ENCODE peak calls at places on chromosomes 13 and 19, in four cellular contexts. One of them, this sample, is unnamed.

GRCh38 chr13:23681253-23681652 is 111.0 kb downstream of the TNFRSF19 start:
- DNase-seq in thoracic aorta: no peak
- DNase-seq in AG04450: no peak
- DNase-seq in IMR-90: peak
- DNase-seq in this sample: peak

GRCh38 chr19:47406711-47407416 is 12.5 kb downstream of the MEIS3 start:
- DNase-seq in AG04450: no peak
- DNase-seq in thoracic aorta: no peak
- DNase-seq in IMR-90: no peak
- DNase-seq in this sample: no peak

GRCh38 chr13:75934889-75935288 is 298.8 kb downstream of the LMO7 start:
- DNase-seq in thoracic aorta: no peak
- DNase-seq in IMR-90: peak
- DNase-seq in AG04450: no peak
- DNase-seq in this sample: no peak

GRCh38 chr19:46181386-46181774 is 33.3 kb downstream of the IGFL2 start:
- DNase-seq in thoracic aorta: no peak
- DNase-seq in IMR-90: peak
- DNase-seq in AG04450: no peak
- DNase-seq in this sample: no peak

GRCh38 chr19:33273881-33274662 is 28.3 kb downstream of the CEBPA start:
- DNase-seq in thoracic aorta: peak
- DNase-seq in AG04450: peak
- DNase-seq in IMR-90: peak
- DNase-seq in this sample: peak

GRCh38 chr13:30679483-30680330 is 55.6 kb upstream of the ALOX5AP start:
- DNase-seq in AG04450: no peak
- DNase-seq in thoracic aorta: no peak
- DNase-seq in IMR-90: peak
- DNase-seq in this sample: no peak

GRCh38 chr13:24071423-24072075 is 89.0 kb upstream of the SPATA13 start:
- DNase-seq in AG04450: no peak
- DNase-seq in thoracic aorta: no peak
- DNase-seq in IMR-90: peak
- DNase-seq in this sample: no peak

GRCh38 chr13:101626925-101627555 is 174.6 kb downstream of the ITGBL1 start:
- DNase-seq in IMR-90: peak
- DNase-seq in thoracic aorta: no peak
- DNase-seq in AG04450: no peak
- DNase-seq in this sample: no peak

GRCh38 chr19:44807162-44807561 is 1.7 kb upstream of the BCAM start:
- DNase-seq in AG04450: no peak
- DNase-seq in thoracic aorta: no peak
- DNase-seq in IMR-90: no peak
- DNase-seq in this sample: no peak

GRCh38 chr13:71485913-71486312 is 381.1 kb downstream of the DACH1 start:
- DNase-seq in AG04450: no peak
- DNase-seq in thoracic aorta: no peak
- DNase-seq in IMR-90: no peak
- DNase-seq in this sample: no peak

GRCh38 chr19:407501-408440 is 1.2 kb downstream of the C2CD4C start:
- DNase-seq in thoracic aorta: no peak
- DNase-seq in IMR-90: no peak
- DNase-seq in AG04450: no peak
- DNase-seq in this sample: no peak

GRCh38 chr19:406999-407491 is 1.9 kb downstream of the C2CD4C start:
- DNase-seq in AG04450: no peak
- DNase-seq in thoracic aorta: no peak
- DNase-seq in IMR-90: no peak
- DNase-seq in this sample: no peak

GRCh38 chr19:406121-406711 is 2.7 kb downstream of the C2CD4C start:
- DNase-seq in AG04450: no peak
- DNase-seq in thoracic aorta: no peak
- DNase-seq in IMR-90: no peak
- DNase-seq in this sample: no peak

GRCh38 chr19:403221-404036 is 5.5 kb downstream of the C2CD4C start:
- DNase-seq in thoracic aorta: no peak
- DNase-seq in AG04450: no peak
- DNase-seq in IMR-90: no peak
- DNase-seq in this sample: no peak

GRCh38 chr19:405138-405965 is 3.6 kb downstream of the C2CD4C start:
- DNase-seq in thoracic aorta: no peak
- DNase-seq in IMR-90: no peak
- DNase-seq in AG04450: no peak
- DNase-seq in this sample: no peak
- TF ChIP-seq CTCF in thoracic aorta: no peak
- TF ChIP-seq CTCF in IMR-90: no peak
- TF ChIP-seq CTCF in AG04450: no peak
- TF ChIP-seq CTCF in this sample: no peak

DNA sequence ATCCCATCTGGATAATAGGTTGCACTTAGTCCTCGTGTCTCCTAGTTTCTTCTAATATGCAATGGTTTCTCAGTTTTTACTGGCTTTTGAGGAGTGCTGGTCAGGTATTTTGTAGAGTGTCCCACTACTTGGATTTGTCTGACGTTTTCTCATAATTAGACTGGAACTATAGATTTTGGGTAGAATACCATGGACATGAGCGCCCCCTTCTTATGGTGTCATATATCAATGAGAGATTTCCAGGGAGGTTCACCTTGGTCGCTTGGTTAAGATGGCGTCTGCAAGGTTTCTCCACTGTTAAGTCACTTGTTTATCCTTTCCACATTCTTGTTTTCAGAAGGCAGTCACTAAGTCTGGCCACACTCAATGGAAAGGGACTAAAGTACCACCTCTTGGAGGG is 6.7 kb downstream of the SOHLH2 start:
- DNase-seq in IMR-90: no peak
- DNase-seq in AG04450: no peak
- DNase-seq in thoracic aorta: no peak
- DNase-seq in this sample: no peak
- TF ChIP-seq CTCF in IMR-90: peak
- TF ChIP-seq CTCF in AG04450: no peak
- TF ChIP-seq CTCF in thoracic aorta: no peak
- TF ChIP-seq CTCF in this sample: no peak

GRCh38 chr13:40780822-40781401 is 8.5 kb upstream of the SLC25A15 start:
- DNase-seq in thoracic aorta: no peak
- DNase-seq in IMR-90: peak
- DNase-seq in AG04450: no peak
- DNase-seq in this sample: no peak
- TF ChIP-seq CTCF in thoracic aorta: no peak
- TF ChIP-seq CTCF in IMR-90: peak
- TF ChIP-seq CTCF in AG04450: peak
- TF ChIP-seq CTCF in this sample: peak

DNA sequence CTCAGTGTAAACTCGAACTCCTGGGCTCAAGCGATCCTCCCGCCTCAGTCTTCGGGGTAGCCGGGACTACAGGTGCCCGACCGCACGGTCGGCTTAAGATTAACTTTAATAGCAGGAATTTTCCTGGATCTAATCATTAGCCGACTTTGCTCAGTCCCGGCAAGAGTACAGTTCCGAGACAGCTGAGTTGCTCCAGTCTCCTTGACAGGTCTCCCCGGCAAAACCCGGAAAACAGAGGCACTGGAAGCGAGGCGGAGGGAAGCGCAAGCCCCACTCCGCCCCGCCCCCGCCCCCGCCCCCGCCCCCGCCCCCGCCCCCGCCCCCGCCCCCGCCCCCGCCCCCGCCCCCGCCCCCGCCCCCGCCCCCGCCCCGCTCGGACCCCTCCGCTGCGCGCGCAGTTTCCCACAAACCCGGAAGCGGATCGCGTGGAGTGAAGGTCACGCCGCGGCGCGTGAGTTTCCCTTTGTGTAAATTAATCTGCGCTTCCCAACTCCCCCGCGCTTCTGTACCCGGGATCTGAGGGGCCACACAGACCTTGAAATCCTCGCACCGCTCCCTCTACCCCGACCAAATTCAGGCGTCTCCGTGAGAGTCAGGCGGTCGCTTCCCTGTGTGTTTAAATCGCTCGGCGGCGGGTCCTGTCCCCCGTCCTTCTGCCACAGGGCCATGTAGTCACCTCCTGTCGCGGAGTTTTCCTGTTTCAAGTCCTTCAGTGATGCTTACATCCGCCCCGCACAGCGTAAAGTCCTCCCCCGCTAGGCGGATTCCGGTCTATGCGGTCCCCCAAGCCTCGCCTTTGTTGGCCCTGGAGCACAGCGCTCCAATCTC is at the start of gene ZNF480:
- DNase-seq in IMR-90: peak
- DNase-seq in AG04450: peak
- DNase-seq in thoracic aorta: peak
- DNase-seq in this sample: peak
- TF ChIP-seq CTCF in IMR-90: peak
- TF ChIP-seq CTCF in AG04450: peak
- TF ChIP-seq CTCF in thoracic aorta: no peak
- TF ChIP-seq CTCF in this sample: peak

GRCh38 chr19:39412867-39413268 is 399 bp downstream of the PLEKHG2 start:
- DNase-seq in thoracic aorta: no peak
- DNase-seq in AG04450: no peak
- DNase-seq in IMR-90: no peak
- DNase-seq in this sample: no peak
- TF ChIP-seq CTCF in thoracic aorta: no peak
- TF ChIP-seq CTCF in AG04450: no peak
- TF ChIP-seq CTCF in IMR-90: no peak
- TF ChIP-seq CTCF in this sample: no peak